ENCODE peak calls at places on chromosomes 1 and 21, in eight cellular contexts. Y is tibial nerve, R is adrenal gland, W is GM12878, C is cardiac muscle cell, U is testis, I is uterus, Q is ovary. Z is an unnamed sample.

GRCh38 chr1:20634065-20634593 is 871 bp downstream of the PINK1 start:
- DNase-seq in U (no peak), Y (no peak), W (peak), R (no peak), I (no peak), Q (no peak), C (no peak), Z (peak)

GRCh38 chr1:145997156-145998023 is 1.0 kb upstream of the TXNIP start:
- DNase-seq in R (no peak), C (no peak), Y (peak), I (peak), U (peak), W (no peak), Q (peak), Z (no peak)

GRCh38 chr1:13950637-13951036 is 250.6 kb downstream of the PRDM2 start:
- DNase-seq in Q (no peak), I (no peak), W (no peak), Y (no peak), U (no peak), R (no peak), C (peak), Z (no peak)

GRCh38 chr1:228872080-228872479 is 136.8 kb downstream of the RHOU start:
- DNase-seq in W (no peak), U (no peak), Y (no peak), C (no peak), Q (no peak), I (no peak), R (no peak), Z (no peak)

GRCh38 chr1:178094752-178095645 is 1.1 kb downstream of the RASAL2 start:
- DNase-seq in U (no peak), I (no peak), R (no peak), Y (no peak), C (no peak), W (no peak), Q (no peak), Z (no peak)

GRCh38 chr21:18764720-18765119 is 361.1 kb upstream of the TMPRSS15 start:
- DNase-seq in R (no peak), C (no peak), U (no peak), I (no peak), Q (no peak), W (no peak), Y (no peak), Z (no peak)

GRCh38 chr1:174839211-174839610 is 160.5 kb upstream of the CACYBP start:
- DNase-seq in I (no peak), Q (no peak), C (no peak), W (no peak), Y (no peak), U (no peak), R (no peak), Z (no peak)

GRCh38 chr1:44002606-44003157 is 11.3 kb downstream of the CCDC24 start:
- DNase-seq in Q (no peak), I (no peak), W (no peak), C (no peak), R (no peak), U (no peak), Y (no peak), Z (no peak)

GRCh38 chr1:63915121-63915520 is 141.3 kb downstream of the ROR1 start:
- DNase-seq in U (no peak), Q (no peak), C (no peak), R (no peak), I (no peak), W (no peak), Y (no peak), Z (no peak)

GRCh38 chr1:28339551-28339950 is 10.7 kb downstream of the MED18 start:
- DNase-seq in R (no peak), C (no peak), U (no peak), Y (no peak), I (no peak), W (no peak), Q (no peak), Z (no peak)

GRCh38 chr1:2334883-2335534 is 56.3 kb downstream of the MORN1 start:
- DNase-seq in R (no peak), C (no peak), Q (no peak), W (no peak), U (no peak), Y (no peak), I (no peak), Z (peak)

GRCh38 chr1:31562707-31563360 is 13.5 kb upstream of the TINAGL1 start:
- DNase-seq in R (no peak), Y (no peak), W (no peak), Q (no peak), U (no peak), I (no peak), C (no peak), Z (peak)

GRCh38 chr1:83706354-83706938 is 292.5 kb downstream of the TTLL7 start:
- DNase-seq in I (no peak), W (no peak), R (no peak), Q (no peak), U (no peak), C (no peak), Y (no peak), Z (no peak)

GRCh38 chr1:115166531-115167091 is 77.3 kb upstream of the TSPAN2 start:
- DNase-seq in Q (no peak), Y (no peak), C (no peak), R (no peak), I (no peak), U (no peak), W (no peak), Z (no peak)

GRCh38 chr1:3717041-3717714 is 35.1 kb upstream of the CCDC27 start:
- DNase-seq in Q (no peak), Y (no peak), C (no peak), W (no peak), I (no peak), R (no peak), U (no peak), Z (peak)

GRCh38 chr1:160428655-160429054 is 28.3 kb downstream of the VANGL2 start:
- DNase-seq in U (peak), W (peak), I (no peak), Y (peak), Q (no peak), R (peak), C (peak), Z (peak)

GRCh38 chr1:17802164-17802563 is 47.0 kb downstream of the ACTL8 start:
- DNase-seq in W (no peak), Y (no peak), C (no peak), R (no peak), I (no peak), Q (no peak), U (no peak), Z (no peak)

GRCh38 chr1:96927125-96927524 is 205.5 kb downstream of the PTBP2 start:
- DNase-seq in Q (no peak), I (no peak), Y (no peak), W (no peak), C (no peak), R (no peak), U (no peak), Z (no peak)

GRCh38 chr1:223059526-223059925 is 83.5 kb downstream of the TLR5 start:
- DNase-seq in C (no peak), R (no peak), W (no peak), I (no peak), U (no peak), Q (no peak), Y (no peak), Z (no peak)

GRCh38 chr1:229420765-229421164 is 13.1 kb downstream of the ACTA1 start:
- DNase-seq in W (no peak), Y (no peak), Q (no peak), I (no peak), C (no peak), R (no peak), U (no peak), Z (no peak)

GRCh38 chr1:59967141-59967697 is 40.6 kb upstream of the CYP2J2 start:
- DNase-seq in Q (no peak), U (no peak), Y (no peak), C (peak), R (no peak), W (no peak), I (no peak), Z (no peak)

GRCh38 chr1:176847052-176847451 is 317.5 kb downstream of the ASTN1 start:
- DNase-seq in I (no peak), R (no peak), Y (no peak), C (no peak), U (no peak), Q (no peak), W (no peak), Z (no peak)

GRCh38 chr1:204384636-204385354 is 25.1 kb upstream of the PLEKHA6 start:
- DNase-seq in C (no peak), I (peak), R (peak), U (peak), Q (no peak), Y (no peak), W (no peak), Z (peak)

GRCh38 chr1:92485374-92486250 is 1.1 kb downstream of the GFI1 start:
- DNase-seq in U (peak), Y (no peak), Q (no peak), R (peak), I (no peak), W (no peak), C (peak), Z (no peak)

GRCh38 chr21:45078877-45079281 is 4.5 kb downstream of the ADARB1 start:
- DNase-seq in Y (no peak), Q (no peak), I (no peak), U (no peak), C (no peak), W (no peak), R (no peak), Z (no peak)

GRCh38 chr1:205013683-205014367 is 29.2 kb upstream of the CNTN2 start:
- DNase-seq in Y (no peak), C (peak), W (no peak), I (peak), U (peak), R (no peak), Q (peak), Z (no peak)

GRCh38 chr1:62321438-62321837 is 2.2 kb upstream of the KANK4 start:
- DNase-seq in Q (no peak), W (no peak), R (peak), Y (no peak), U (no peak), C (no peak), I (no peak), Z (peak)

GRCh38 chr21:28624626-28625025 is 368.1 kb downstream of the LTN1 start:
- DNase-seq in C (no peak), Y (no peak), W (no peak), I (no peak), U (no peak), Q (no peak), R (no peak), Z (no peak)

DNA sequence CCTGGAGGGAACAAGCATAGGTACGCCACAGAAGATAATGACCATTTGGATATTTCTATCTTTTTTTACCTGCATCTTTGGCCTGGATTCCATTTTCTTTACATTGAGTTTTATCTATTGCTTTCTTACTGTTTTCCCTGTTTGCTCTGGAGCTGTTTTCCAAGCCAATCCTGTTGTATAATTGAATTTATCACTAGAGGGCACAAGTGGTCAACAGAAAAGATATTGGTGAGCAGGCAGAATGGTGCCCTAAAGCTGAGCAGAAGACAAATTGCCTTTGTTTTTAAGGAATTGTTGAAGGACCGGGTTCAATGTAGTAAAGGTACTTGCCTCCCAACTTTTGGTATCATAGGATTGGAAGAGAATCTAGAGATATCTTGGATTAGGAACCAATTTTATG is 152.8 kb downstream of the PPP1R12B start:
- DNase-seq in I (no peak), W (no peak), C (no peak), R (no peak), Y (peak), U (no peak), Q (no peak), Z (peak)
- TF ChIP-seq CTCF in I (peak), W (peak), C (peak), R (peak), Y (peak), U (peak), Q (peak), Z (peak)

DNA sequence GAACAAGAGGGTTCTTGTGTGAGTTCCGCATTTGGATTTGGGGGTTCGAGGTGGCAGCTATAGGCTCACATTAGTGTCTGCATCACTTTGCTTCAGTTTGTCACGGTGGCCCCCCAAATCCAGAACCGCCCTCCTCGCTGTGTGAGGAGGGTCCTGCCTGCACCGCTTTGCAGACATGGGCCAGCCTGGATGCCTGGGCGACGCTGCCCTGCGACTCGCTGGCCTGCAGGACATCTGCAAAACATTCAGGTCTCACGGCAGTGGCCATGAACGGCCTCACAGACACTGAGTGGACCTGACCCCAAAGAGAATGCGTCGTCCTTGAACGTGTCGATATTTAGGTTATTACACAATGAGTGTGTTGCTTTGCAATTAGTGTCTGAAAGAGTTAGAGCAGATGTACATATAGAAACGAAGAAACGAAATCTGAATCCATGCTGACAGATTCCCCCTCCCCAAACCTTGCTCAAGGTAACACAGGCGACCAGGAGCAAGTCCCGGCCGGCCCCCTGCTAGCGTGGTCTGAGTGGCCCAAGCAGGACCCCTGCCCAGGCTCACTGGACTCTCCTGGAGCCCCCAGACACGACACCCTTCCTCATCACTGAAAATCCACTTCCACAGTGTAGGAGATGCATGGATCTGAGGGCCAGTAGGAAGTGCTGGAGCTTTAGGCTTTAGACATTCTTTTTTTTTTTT is 20.4 kb downstream of the PDE9A start:
- DNase-seq in W (no peak), C (no peak), U (no peak), Y (no peak), Q (no peak), R (no peak), I (no peak), Z (no peak)
- H3K27ac ChIP-seq in W (no peak), C (peak), U (peak), Y (peak), Q (no peak), R (no peak), I (peak), Z (no peak)

GRCh38 chr1:15271196-15271595 is 24.2 kb downstream of the FHAD1 start:
- DNase-seq in W (no peak), R (no peak), I (no peak), Y (no peak), U (no peak), Q (no peak), C (no peak), Z (no peak)
- TF ChIP-seq CTCF in W (no peak), R (no peak), I (no peak), Y (no peak), U (no peak), Q (no peak), C (no peak), Z (no peak)

GRCh38 chr1:42940851-42941639 is 17.6 kb downstream of the SLC2A1 start:
- DNase-seq in I (no peak), U (no peak), Y (peak), R (no peak), C (no peak), W (no peak), Q (no peak), Z (peak)

GRCh38 chr1:42938596-42939184 is 20.0 kb downstream of the SLC2A1 start:
- DNase-seq in U (no peak), C (no peak), W (no peak), R (no peak), Q (no peak), I (no peak), Y (no peak), Z (no peak)

GRCh38 chr1:42937141-42937696 is 21.4 kb downstream of the SLC2A1 start:
- DNase-seq in U (no peak), W (no peak), R (no peak), I (no peak), Q (no peak), Y (peak), C (no peak), Z (peak)

GRCh38 chr1:42937836-42938595 is 20.7 kb downstream of the SLC2A1 start:
- DNase-seq in U (no peak), I (no peak), Q (no peak), Y (no peak), W (no peak), R (no peak), C (no peak), Z (no peak)

DNA sequence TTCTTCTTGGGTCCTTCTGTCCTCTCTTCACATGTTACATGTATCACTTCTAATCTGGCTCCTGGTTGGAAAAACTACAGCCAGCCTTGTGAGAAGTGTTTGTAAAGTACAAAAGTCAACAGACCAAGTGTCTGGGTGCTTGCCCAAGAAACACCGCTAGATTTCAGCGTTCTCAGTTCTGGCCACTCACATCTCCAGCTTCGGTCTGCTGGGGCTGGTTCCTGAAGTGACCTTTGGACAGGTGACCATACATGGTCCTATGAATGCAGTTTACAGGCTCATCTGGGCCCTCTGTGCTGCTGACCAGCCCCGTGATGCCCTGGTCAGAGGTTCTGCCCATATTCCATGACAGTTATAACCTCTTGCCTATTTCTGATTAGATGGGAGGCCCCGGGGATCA is 19.5 kb downstream of the SLC2A1 start:
- DNase-seq in R (no peak), C (no peak), Y (no peak), I (no peak), U (no peak), W (no peak), Q (no peak), Z (no peak)
- H3K27ac ChIP-seq in R (no peak), C (peak), Y (no peak), I (no peak), U (no peak), W (peak), Q (no peak), Z (peak)

GRCh38 chr1:164735315-164736052 is 176.5 kb downstream of the PBX1 start:
- DNase-seq in Y (no peak), Q (no peak), U (no peak), W (no peak), R (no peak), I (no peak), C (no peak), Z (no peak)
- TF ChIP-seq CTCF in Y (no peak), Q (no peak), U (no peak), W (no peak), R (no peak), I (no peak), C (no peak), Z (no peak)

GRCh38 chr1:45373573-45373972 is 33.3 kb upstream of the MUTYH start:
- DNase-seq in R (no peak), I (no peak), Y (no peak), C (no peak), W (no peak), U (no peak), Q (no peak), Z (no peak)
- H3K27ac ChIP-seq in R (no peak), I (no peak), Y (no peak), C (no peak), W (peak), U (no peak), Q (no peak), Z (no peak)

DNA sequence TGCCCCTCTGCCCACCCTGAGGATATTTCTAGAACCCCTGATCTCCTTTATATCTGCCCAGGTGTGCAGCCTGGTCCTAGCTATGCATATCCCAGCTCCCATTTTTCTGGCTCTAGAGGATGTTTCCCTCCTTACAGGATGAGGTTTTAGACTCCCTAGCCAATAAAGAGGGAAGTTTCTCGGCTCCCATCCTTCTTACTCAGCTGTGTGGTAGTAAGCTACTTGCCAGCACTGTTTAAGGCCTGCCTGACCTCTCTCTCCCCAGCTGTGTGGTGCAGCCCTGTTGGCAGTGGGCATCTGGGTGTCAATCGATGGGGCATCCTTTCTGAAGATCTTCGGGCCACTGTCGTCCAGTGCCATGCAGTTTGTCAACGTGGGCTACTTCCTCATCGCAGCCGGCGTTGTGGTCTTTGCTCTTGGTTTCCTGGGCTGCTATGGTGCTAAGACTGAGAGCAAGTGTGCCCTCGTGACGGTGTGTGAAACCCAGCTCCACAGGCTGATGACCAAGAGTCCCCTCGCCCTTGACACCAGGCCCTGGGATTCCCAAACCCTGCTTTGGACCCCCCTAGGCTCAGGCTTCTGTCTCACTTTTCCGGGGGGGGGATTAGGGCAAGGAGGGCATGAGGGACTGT is 7.8 kb upstream of the P3R3URF start:
- DNase-seq in Y (no peak), Q (no peak), C (no peak), I (no peak), U (no peak), W (no peak), R (no peak), Z (no peak)
- TF ChIP-seq CTCF in Y (no peak), Q (no peak), C (no peak), I (no peak), U (no peak), W (no peak), R (no peak), Z (no peak)

GRCh38 chr1:85583355-85584263 is 3.0 kb downstream of the CCN1 start:
- DNase-seq in W (no peak), C (no peak), U (no peak), I (no peak), R (no peak), Y (no peak), Q (no peak), Z (no peak)

GRCh38 chr1:85584264-85584781 is 3.8 kb downstream of the CCN1 start:
- DNase-seq in I (no peak), W (no peak), Y (no peak), U (no peak), Q (no peak), R (no peak), C (peak), Z (peak)

GRCh38 chr1:85581802-85582686 is 1.5 kb downstream of the CCN1 start:
- DNase-seq in Y (no peak), R (no peak), I (peak), U (no peak), C (peak), Q (no peak), W (no peak), Z (peak)

GRCh38 chr1:85581138-85581801 is 709 bp downstream of the CCN1 start:
- DNase-seq in Q (peak), R (peak), U (peak), Y (peak), I (peak), W (no peak), C (peak), Z (peak)

DNA sequence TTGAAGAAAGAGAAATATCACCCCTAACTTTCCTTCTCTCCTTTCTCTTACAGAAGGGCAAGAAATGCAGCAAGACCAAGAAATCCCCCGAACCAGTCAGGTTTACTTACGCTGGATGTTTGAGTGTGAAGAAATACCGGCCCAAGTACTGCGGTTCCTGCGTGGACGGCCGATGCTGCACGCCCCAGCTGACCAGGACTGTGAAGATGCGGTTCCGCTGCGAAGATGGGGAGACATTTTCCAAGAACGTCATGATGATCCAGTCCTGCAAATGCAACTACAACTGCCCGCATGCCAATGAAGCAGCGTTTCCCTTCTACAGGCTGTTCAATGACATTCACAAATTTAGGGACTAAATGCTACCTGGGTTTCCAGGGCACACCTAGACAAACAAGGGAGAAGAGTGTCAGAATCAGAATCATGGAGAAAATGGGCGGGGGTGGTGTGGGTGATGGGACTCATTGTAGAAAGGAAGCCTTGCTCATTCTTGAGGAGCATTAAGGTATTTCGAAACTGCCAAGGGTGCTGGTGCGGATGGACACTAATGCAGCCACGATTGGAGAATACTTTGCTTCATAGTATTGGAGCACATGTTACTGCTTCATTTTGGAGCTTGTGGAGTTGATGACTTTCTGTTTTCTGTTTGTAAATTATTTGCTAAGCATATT is 2.3 kb downstream of the CCN1 start:
- DNase-seq in W (no peak), Q (no peak), R (no peak), C (no peak), U (no peak), Y (no peak), I (peak), Z (no peak)
- H3K27ac ChIP-seq in W (no peak), Q (no peak), R (peak), C (peak), U (peak), Y (no peak), I (peak), Z (peak)

Z was measured in RWPE1.